ENCODE peak calls at places on chromosomes 7 and 10, in nine cellular contexts. R is brain microvascular endothelial cell, M is aorta, Y is A673, I is heart right ventricle, C is WERI-Rb-1, B is thoracic aorta, A is astrocyte, E is kidney. J is an unnamed sample.
A peak's percentile ranks its signal among the peaks of the same experiment; 100 is the strongest.

GRCh38 chr7:27149817-27150567 is 2.4 kb downstream of the HOXA3 start:
- DNase-seq in Y (no peak), I (no peak), R (no peak), M (no peak), B (no peak), E (peak; percentile 74), C (no peak), A (no peak), J (no peak)

GRCh38 chr10:129850790-129851189 is 113.3 kb downstream of the EBF3 start:
- DNase-seq in B (no peak), A (no peak), E (no peak), I (no peak), R (no peak), Y (no peak), M (no peak), C (no peak), J (no peak)

GRCh38 chr10:43680035-43680434 is 31.4 kb upstream of the ZNF32 start:
- DNase-seq in B (no peak), C (no peak), Y (peak; percentile 23), R (peak; percentile 37), A (peak; percentile 50), M (no peak), E (no peak), I (no peak), J (no peak)

GRCh38 chr7:81846398-81846797 is 76.6 kb upstream of the HGF start:
- DNase-seq in A (peak; percentile 29), M (peak; percentile 41), Y (peak; percentile 18), I (peak; percentile 17), C (no peak), E (no peak), B (no peak), R (peak; percentile 41), J (no peak)

GRCh38 chr10:100970076-100970913 is 991 bp downstream of the SEMA4G start:
- DNase-seq in B (no peak), A (no peak), M (no peak), C (peak; percentile 57), R (no peak), I (no peak), Y (no peak), E (peak; percentile 59), J (peak; percentile 86)

GRCh38 chr10:119132521-119133345 is 28.8 kb downstream of the DENND10 start:
- DNase-seq in E (no peak), A (no peak), R (no peak), B (no peak), Y (no peak), I (no peak), M (no peak), C (no peak), J (no peak)

GRCh38 chr10:34032564-34032963 is 698.1 kb upstream of the NRP1 start:
- DNase-seq in C (no peak), I (no peak), B (no peak), R (no peak), M (no peak), E (no peak), Y (no peak), A (no peak), J (no peak)

GRCh38 chr10:44569193-44570091 is 184.5 kb upstream of the CXCL12 start:
- DNase-seq in A (peak; percentile 96), M (peak; percentile 78), E (peak; percentile 83), I (peak; percentile 35), R (peak; percentile 89), B (no peak), Y (no peak), C (no peak), J (no peak)

GRCh38 chr7:27418544-27418943 is 175.9 kb downstream of the EVX1 start:
- DNase-seq in I (no peak), B (no peak), Y (no peak), A (no peak), E (no peak), R (no peak), C (no peak), M (no peak), J (no peak)

GRCh38 chr10:31278279-31278941 is 40.6 kb upstream of the ZEB1 start:
- DNase-seq in C (no peak), E (no peak), R (no peak), M (no peak), I (no peak), Y (no peak), B (no peak), A (no peak), J (no peak)

GRCh38 chr10:113663908-113664307 is at the start of gene NRAP:
- DNase-seq in I (peak; percentile 56), R (no peak), B (no peak), M (no peak), C (no peak), A (no peak), Y (no peak), E (no peak), J (no peak)
- H3K4me3 ChIP-seq in I (peak within 1 kb of the TSS; percentile 45), R (no peak within 1 kb of the TSS), B (no peak within 1 kb of the TSS), M (no peak within 1 kb of the TSS), C (no peak within 1 kb of the TSS), A (no peak within 1 kb of the TSS), Y (no peak within 1 kb of the TSS), E (no peak within 1 kb of the TSS), J (no peak within 1 kb of the TSS)

GRCh38 chr7:106619213-106619612 is 41.7 kb downstream of the CCDC71L start:
- DNase-seq in Y (no peak), B (no peak), A (no peak), I (no peak), M (no peak), E (no peak), C (no peak), R (no peak), J (no peak)

GRCh38 chr7:106617860-106618259 is 43.1 kb downstream of the CCDC71L start:
- DNase-seq in E (no peak), R (no peak), B (no peak), Y (no peak), A (no peak), M (no peak), I (no peak), C (no peak), J (no peak)

GRCh38 chr7:106620034-106620433 is 40.9 kb downstream of the CCDC71L start:
- DNase-seq in E (no peak), M (no peak), R (no peak), B (no peak), Y (no peak), A (no peak), C (no peak), I (no peak), J (no peak)

GRCh38 chr7:106616692-106617052 is 44.3 kb downstream of the CCDC71L start:
- DNase-seq in B (no peak), C (no peak), A (no peak), Y (no peak), M (no peak), R (no peak), I (no peak), E (no peak), J (no peak)

GRCh38 chr7:106618480-106618879 is 42.5 kb downstream of the CCDC71L start:
- DNase-seq in E (no peak), B (no peak), M (no peak), I (no peak), A (peak; percentile 71), R (peak; percentile 46), C (no peak), Y (peak; percentile 55), J (no peak)
- H3K36me3 ChIP-seq in E (no peaks in the 10 kb centered on the region), B (no peaks in the 10 kb centered on the region), M (no peaks in the 10 kb centered on the region), I (no peaks in the 10 kb centered on the region), A (no peaks in the 10 kb centered on the region), R (no peaks in the 10 kb centered on the region), C (no peaks in the 10 kb centered on the region), Y (no peaks in the 10 kb centered on the region), J (no peaks in the 10 kb centered on the region)

GRCh38 chr10:110222896-110223675 is 15.7 kb downstream of the MXI1 start:
- DNase-seq in R (no peak), I (no peak), B (no peak), C (no peak), E (no peak), M (no peak), Y (no peak), A (no peak), J (no peak)

GRCh38 chr10:110219884-110220283 is 12.5 kb downstream of the MXI1 start:
- DNase-seq in C (no peak), E (no peak), B (no peak), Y (no peak), R (no peak), A (no peak), I (no peak), M (no peak), J (no peak)

GRCh38 chr10:110221721-110222261 is 14.4 kb downstream of the MXI1 start:
- DNase-seq in B (peak; percentile 81), M (peak; percentile 91), R (peak; percentile 92), C (peak; percentile 37), E (peak; percentile 88), Y (peak; percentile 88), A (peak; percentile 94), I (peak; percentile 83), J (peak; percentile 82)

GRCh38 chr10:110220383-110220782 is 13.0 kb downstream of the MXI1 start:
- DNase-seq in C (no peak), E (no peak), R (no peak), B (no peak), I (peak; percentile 64), A (no peak), Y (no peak), M (peak; percentile 62), J (no peak)

GRCh38 chr10:110221044-110221720 is 13.8 kb downstream of the MXI1 start:
- DNase-seq in B (no peak), Y (no peak), C (no peak), R (no peak), A (no peak), I (no peak), M (no peak), E (no peak), J (no peak)
- H3K4me3 ChIP-seq in B (peak overlapping the region; percentile 68), Y (peak overlapping the region; percentile 40), C (no peak overlapping the region), R (peak overlapping the region; percentile 58), A (peak overlapping the region; percentile 59), I (peak overlapping the region; percentile 46), M (no peak overlapping the region), E (peak overlapping the region; percentile 33), J (no peak overlapping the region)

GRCh38 chr7:128404826-128405344 is 4.9 kb downstream of the IMPDH1 start:
- DNase-seq in C (peak; percentile 14), A (no peak), Y (no peak), R (no peak), M (peak; percentile 43), I (no peak), E (no peak), B (no peak), J (peak; percentile 50)

GRCh38 chr7:128404143-128404681 is 5.6 kb downstream of the IMPDH1 start:
- DNase-seq in A (no peak), C (no peak), R (no peak), B (no peak), Y (peak; percentile 52), E (no peak), I (no peak), M (peak; percentile 32), J (peak; percentile 59)

GRCh38 chr7:128402346-128402745 is 7.4 kb downstream of the IMPDH1 start:
- DNase-seq in B (no peak), Y (no peak), M (no peak), A (no peak), I (no peak), E (no peak), R (no peak), C (no peak), J (no peak)

GRCh38 chr7:128405345-128406146 is 4.2 kb downstream of the IMPDH1 start:
- DNase-seq in C (peak; percentile 53), A (no peak), R (no peak), B (no peak), E (peak; percentile 82), M (peak; percentile 62), I (peak; percentile 37), Y (peak; percentile 74), J (peak; percentile 94)

DNA sequence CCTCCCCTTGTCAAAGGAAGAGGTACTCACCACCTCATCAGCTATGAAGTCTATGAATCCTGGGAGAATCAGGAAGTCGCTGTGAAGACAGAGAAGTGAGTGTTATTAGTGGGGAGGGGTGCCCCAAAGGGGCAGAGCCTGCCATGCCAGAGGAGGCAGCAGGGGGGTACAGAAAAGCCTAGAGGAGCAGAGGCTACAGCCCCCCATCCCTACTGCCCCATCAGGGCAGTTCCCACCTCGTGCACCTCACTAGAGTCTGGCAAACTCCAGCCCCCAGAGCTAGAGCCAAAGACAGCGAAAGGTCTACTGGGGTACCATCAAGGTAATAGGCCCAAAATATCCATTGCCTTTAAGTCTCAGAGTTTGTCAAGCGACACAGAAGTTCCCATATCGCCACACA is 6.1 kb downstream of the IMPDH1 start:
- DNase-seq in Y (no peak), C (no peak), R (no peak), M (peak; percentile 20), A (no peak), E (no peak), B (no peak), I (no peak), J (no peak)
- H3K36me3 ChIP-seq in Y (peaks cover 27% of the 10 kb centered on the region), C (peaks cover 37% of the 10 kb centered on the region), R (peaks cover 19% of the 10 kb centered on the region), M (peaks cover 1% of the 10 kb centered on the region), A (peaks cover 9% of the 10 kb centered on the region), E (peaks cover 9% of the 10 kb centered on the region), B (peaks cover 16% of the 10 kb centered on the region), I (no peaks in the 10 kb centered on the region), J (no peaks in the 10 kb centered on the region)